ENCODE peak calls at places on chromosomes 2 and 18, in eight cellular contexts. R is right cardiac atrium; P is Right ventricle myocardium superior; O is naive thymus-derived CD8-positive, alpha-beta T cell; C is PC-3; S is activated T-cell treated with anti-CD3 and anti-CD28 coated beads, Interleukin-2, amount 50 U/mL, for 72 hours; G is left colon; L is activated naive CD4-positive, alpha-beta T cell treated with anti-CD3 and anti-CD28 coated beads, Interleukin-2, amount 50 U/mL, for 72 hours. X is an unnamed sample.

GRCh38 chr2:55489467-55490062 is 30.0 kb upstream of the CFAP36 start:
- ATAC-seq in R (no peak), P (no peak), O (no peak), C (no peak), S (no peak), G (no peak), L (no peak), X (peak; percentile 35)

GRCh38 chr2:69564604-69565003 is 78.9 kb downstream of the AAK1 start:
- ATAC-seq in R (no peak), P (no peak), O (no peak), C (no peak), S (no peak), G (peak; percentile 15), L (no peak), X (no peak)

GRCh38 chr2:121830809-121831208 is 75.4 kb downstream of the TSN start:
- ATAC-seq in R (no peak), P (no peak), O (no peak), C (no peak), S (no peak), G (no peak), L (no peak), X (no peak)

GRCh38 chr2:119650971-119651370 is 28.0 kb upstream of the TMEM177 start:
- ATAC-seq in R (no peak), P (no peak), O (no peak), C (no peak), S (no peak), G (no peak), L (no peak), X (no peak)

GRCh38 chr18:45231606-45232005 is 383.7 kb upstream of the SLC14A2 start:
- ATAC-seq in R (no peak), P (no peak), O (no peak), C (no peak), S (no peak), G (no peak), L (no peak), X (no peak)

GRCh38 chr2:176129013-176129796 is at the start of gene HOXD8:
- ATAC-seq in R (peak; percentile 43), P (peak; percentile 38), O (peak; percentile 15), C (no peak), S (no peak), G (peak; percentile 71), L (no peak), X (peak; percentile 66)

GRCh38 chr2:37590119-37590571 is 81.3 kb downstream of the CDC42EP3 start:
- ATAC-seq in R (peak; percentile 64), P (peak; percentile 66), O (no peak), C (peak; percentile 64), S (no peak), G (no peak), L (no peak), X (no peak)

GRCh38 chr18:11851156-11852047 is at the start of gene CHMP1B:
- ATAC-seq in R (peak; percentile 99), P (peak; percentile 99), O (peak; percentile 81), C (peak; percentile 84), S (peak; percentile 98), G (peak; percentile 93), L (peak; percentile 93), X (peak; percentile 97)

GRCh38 chr2:206988884-206989283 is 49.6 kb downstream of the CPO start:
- ATAC-seq in R (no peak), P (no peak), O (no peak), C (no peak), S (peak; percentile 13), G (no peak), L (peak; percentile 50), X (no peak)

GRCh38 chr2:171407030-171407707 is 26.6 kb downstream of the METTL8 start:
- ATAC-seq in R (no peak), P (no peak), O (no peak), C (no peak), S (peak; percentile 68), G (no peak), L (no peak), X (no peak)

GRCh38 chr18:9561774-9562173 is 52.6 kb downstream of the PPP4R1 start:
- ATAC-seq in R (no peak), P (peak; percentile 25), O (no peak), C (no peak), S (no peak), G (no peak), L (no peak), X (no peak)

GRCh38 chr2:190050001-190050400 is 12.5 kb downstream of the MSTN start:
- ATAC-seq in R (no peak), P (no peak), O (no peak), C (no peak), S (no peak), G (no peak), L (no peak), X (no peak)

GRCh38 chr2:65070856-65071255 is 14.6 kb downstream of the CEP68 start:
- ATAC-seq in R (no peak), P (no peak), O (no peak), C (no peak), S (no peak), G (no peak), L (no peak), X (no peak)

GRCh38 chr18:74819433-74820059 is 221.9 kb downstream of the ZNF407 start:
- ATAC-seq in R (no peak), P (no peak), O (no peak), C (peak; percentile 77), S (no peak), G (peak; percentile 51), L (no peak), X (peak; percentile 52)

GRCh38 chr18:62876828-62877227 is 161.5 kb downstream of the PHLPP1 start:
- ATAC-seq in R (no peak), P (no peak), O (no peak), C (no peak), S (no peak), G (no peak), L (no peak), X (no peak)

GRCh38 chr2:47150175-47150574 is 4.9 kb downstream of the STPG4 start:
- ATAC-seq in R (peak; percentile 59), P (no peak), O (no peak), C (no peak), S (no peak), G (no peak), L (no peak), X (no peak)

GRCh38 chr2:217631091-217631490 is 371.7 kb downstream of the TNS1 start:
- ATAC-seq in R (no peak), P (no peak), O (no peak), C (no peak), S (no peak), G (no peak), L (no peak), X (no peak)

GRCh38 chr2:52821631-52822030 is 946.0 kb upstream of the CHAC2 start:
- ATAC-seq in R (no peak), P (no peak), O (no peak), C (peak; percentile 51), S (no peak), G (no peak), L (no peak), X (no peak)

GRCh38 chr2:188870289-188870688 is 103.9 kb upstream of the COL3A1 start:
- ATAC-seq in R (no peak), P (no peak), O (no peak), C (no peak), S (peak; percentile 99), G (no peak), L (peak; percentile 41), X (no peak)

GRCh38 chr18:13175266-13175665 is 43.3 kb upstream of the LDLRAD4 start:
- ATAC-seq in R (peak; percentile 64), P (peak; percentile 66), O (no peak), C (no peak), S (no peak), G (no peak), L (no peak), X (no peak)

GRCh38 chr2:21288299-21288698 is 164.5 kb downstream of the TDRD15 start:
- ATAC-seq in R (peak; percentile 15), P (peak; percentile 57), O (no peak), C (no peak), S (no peak), G (no peak), L (no peak), X (no peak)

GRCh38 chr2:17162721-17163120 is 355.5 kb downstream of the RAD51AP2 start:
- ATAC-seq in R (no peak), P (no peak), O (no peak), C (no peak), S (no peak), G (no peak), L (no peak), X (no peak)

GRCh38 chr18:76958692-76959341 is 136.5 kb downstream of the ZNF236 start:
- ATAC-seq in R (peak; percentile 54), P (no peak), O (no peak), C (no peak), S (no peak), G (peak; percentile 70), L (no peak), X (no peak)

GRCh38 chr2:174554514-174555119 is 43.0 kb downstream of the WIPF1 start:
- ATAC-seq in R (no peak), P (no peak), O (peak; percentile 65), C (no peak), S (peak; percentile 32), G (peak; percentile 97), L (peak; percentile 42), X (no peak)

GRCh38 chr2:49351531-49351930 is 197.2 kb upstream of the FSHR start:
- ATAC-seq in R (no peak), P (no peak), O (no peak), C (no peak), S (no peak), G (no peak), L (no peak), X (no peak)

GRCh38 chr2:164742738-164743317 is 98.8 kb downstream of the COBLL1 start:
- ATAC-seq in R (no peak), P (no peak), O (no peak), C (no peak), S (no peak), G (no peak), L (no peak), X (no peak)

GRCh38 chr2:8472545-8473361 is 209.1 kb upstream of the ID2 start:
- ATAC-seq in R (peak; percentile 48), P (no peak), O (no peak), C (no peak), S (peak; percentile 63), G (no peak), L (peak; percentile 34), X (no peak)

GRCh38 chr2:150473767-150474166 is 13.7 kb downstream of the RND3 start:
- ATAC-seq in R (no peak), P (no peak), O (no peak), C (peak; percentile 43), S (no peak), G (no peak), L (no peak), X (no peak)

GRCh38 chr2:74835831-74836674 is 2.1 kb downstream of the HK2 start:
- ATAC-seq in R (no peak), P (no peak), O (no peak), C (no peak), S (no peak), G (peak; percentile 25), L (no peak), X (no peak)

GRCh38 chr18:4987452-4988405 is 209.3 kb downstream of the AKAIN1 start:
- ATAC-seq in R (no peak), P (no peak), O (no peak), C (no peak), S (no peak), G (no peak), L (no peak), X (no peak)

GRCh38 chr2:12201369-12201768 is 454.9 kb downstream of the LPIN1 start:
- ATAC-seq in R (no peak), P (no peak), O (no peak), C (no peak), S (no peak), G (no peak), L (no peak), X (no peak)

GRCh38 chr2:169933124-169933711 is 106.0 kb downstream of the UBR3 start:
- ATAC-seq in R (no peak), P (peak; percentile 65), O (no peak), C (peak; percentile 37), S (no peak), G (peak; percentile 76), L (no peak), X (no peak)

GRCh38 chr2:236352761-236353593 is 88.8 kb upstream of the ASB18 start:
- ATAC-seq in R (no peak), P (peak; percentile 53), O (no peak), C (peak; percentile 46), S (no peak), G (no peak), L (no peak), X (peak; percentile 46)

GRCh38 chr2:208488668-208489564 is 82.3 kb downstream of the PTH2R start:
- ATAC-seq in R (no peak), P (no peak), O (no peak), C (no peak), S (no peak), G (no peak), L (no peak), X (no peak)